ENCODE peak calls at places on chromosomes 11 and 22, in six cellular contexts. One of them, this sample, is unnamed.

GRCh38 chr11:35030716-35031213 is 108.2 kb upstream of the CD44 start:
- DNase-seq in HCT116: peak
- DNase-seq in heart left ventricle: peak
- DNase-seq in substantia nigra: no peak
- DNase-seq in astrocyte: peak
- DNase-seq in fibroblast of lung: peak
- DNase-seq in this sample: peak

GRCh38 chr22:21606775-21607174 is 23.0 kb downstream of the YDJC start:
- DNase-seq in heart left ventricle: no peak
- DNase-seq in astrocyte: no peak
- DNase-seq in fibroblast of lung: no peak
- DNase-seq in substantia nigra: no peak
- DNase-seq in HCT116: no peak
- DNase-seq in this sample: no peak

GRCh38 chr11:66011239-66011784 is 496 bp upstream of the CST6 start:
- DNase-seq in astrocyte: peak
- DNase-seq in heart left ventricle: no peak
- DNase-seq in fibroblast of lung: no peak
- DNase-seq in HCT116: peak
- DNase-seq in substantia nigra: no peak
- DNase-seq in this sample: peak

GRCh38 chr11:78933361-78933760 is 358.7 kb upstream of the NARS2 start:
- DNase-seq in heart left ventricle: no peak
- DNase-seq in fibroblast of lung: no peak
- DNase-seq in substantia nigra: no peak
- DNase-seq in astrocyte: no peak
- DNase-seq in HCT116: no peak
- DNase-seq in this sample: no peak

GRCh38 chr11:92765965-92766371 is 203.5 kb upstream of the MTNR1B start:
- DNase-seq in HCT116: no peak
- DNase-seq in fibroblast of lung: peak
- DNase-seq in substantia nigra: no peak
- DNase-seq in astrocyte: peak
- DNase-seq in heart left ventricle: no peak
- DNase-seq in this sample: peak

GRCh38 chr11:95886462-95886861 is 37.4 kb downstream of the MTMR2 start:
- DNase-seq in heart left ventricle: no peak
- DNase-seq in fibroblast of lung: no peak
- DNase-seq in astrocyte: no peak
- DNase-seq in substantia nigra: no peak
- DNase-seq in HCT116: no peak
- DNase-seq in this sample: no peak

GRCh38 chr11:73271936-73272679 is at the start of gene P2RY6:
- DNase-seq in substantia nigra: no peak
- DNase-seq in heart left ventricle: no peak
- DNase-seq in HCT116: no peak
- DNase-seq in astrocyte: peak
- DNase-seq in fibroblast of lung: peak
- DNase-seq in this sample: no peak

GRCh38 chr22:39215430-39216142 is 29.2 kb downstream of the PDGFB start:
- DNase-seq in HCT116: peak
- DNase-seq in fibroblast of lung: no peak
- DNase-seq in astrocyte: no peak
- DNase-seq in heart left ventricle: no peak
- DNase-seq in substantia nigra: no peak
- DNase-seq in this sample: no peak

GRCh38 chr11:113091578-113091844 is 130.3 kb downstream of the NCAM1 start:
- DNase-seq in heart left ventricle: no peak
- DNase-seq in astrocyte: no peak
- DNase-seq in substantia nigra: no peak
- DNase-seq in HCT116: no peak
- DNase-seq in fibroblast of lung: no peak
- DNase-seq in this sample: no peak

GRCh38 chr11:2890466-2891241 is 5.1 kb upstream of the CDKN1C start:
- DNase-seq in substantia nigra: no peak
- DNase-seq in fibroblast of lung: peak
- DNase-seq in astrocyte: no peak
- DNase-seq in HCT116: no peak
- DNase-seq in heart left ventricle: peak
- DNase-seq in this sample: no peak

GRCh38 chr11:122732342-122733300 is 77.1 kb downstream of the UBASH3B start:
- DNase-seq in heart left ventricle: no peak
- DNase-seq in astrocyte: no peak
- DNase-seq in substantia nigra: no peak
- DNase-seq in HCT116: no peak
- DNase-seq in fibroblast of lung: no peak
- DNase-seq in this sample: no peak

GRCh38 chr11:11081273-11081672 is 223.4 kb upstream of the ZBED5 start:
- DNase-seq in heart left ventricle: no peak
- DNase-seq in substantia nigra: no peak
- DNase-seq in HCT116: no peak
- DNase-seq in fibroblast of lung: no peak
- DNase-seq in astrocyte: no peak
- DNase-seq in this sample: no peak

GRCh38 chr11:67317365-67318238 is 14.3 kb downstream of the SSH3 start:
- DNase-seq in astrocyte: peak
- DNase-seq in fibroblast of lung: peak
- DNase-seq in HCT116: peak
- DNase-seq in substantia nigra: peak
- DNase-seq in heart left ventricle: peak
- DNase-seq in this sample: peak

GRCh38 chr11:33128739-33129138 is 32.5 kb downstream of the CSTF3 start:
- DNase-seq in astrocyte: no peak
- DNase-seq in fibroblast of lung: no peak
- DNase-seq in HCT116: no peak
- DNase-seq in heart left ventricle: no peak
- DNase-seq in substantia nigra: no peak
- DNase-seq in this sample: no peak
- H3K27ac ChIP-seq in astrocyte: no peak
- H3K27ac ChIP-seq in fibroblast of lung: no peak
- H3K27ac ChIP-seq in HCT116: no peak
- H3K27ac ChIP-seq in heart left ventricle: no peak
- H3K27ac ChIP-seq in substantia nigra: no peak
- H3K27ac ChIP-seq in this sample: no peak

DNA sequence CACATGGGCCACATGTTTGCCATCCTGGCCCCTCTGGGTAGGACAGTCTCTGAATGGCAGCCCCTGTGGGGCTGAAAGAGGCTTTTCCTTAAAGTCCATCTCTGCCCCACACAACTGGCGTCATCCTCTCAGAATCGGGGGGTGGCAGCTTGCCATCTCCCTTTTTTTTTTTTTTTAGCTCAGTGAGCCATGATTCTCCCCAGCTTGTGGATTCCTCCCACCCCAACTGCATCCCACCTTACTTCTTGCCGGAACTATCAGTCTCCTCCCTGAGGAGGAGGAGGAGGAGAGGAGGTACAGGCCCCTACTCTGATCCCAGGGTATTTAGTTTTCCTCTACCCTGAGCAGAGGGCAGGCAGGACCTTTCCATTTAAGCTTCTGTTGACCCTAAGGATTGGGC is 3.4 kb downstream of the DGKZ start:
- DNase-seq in astrocyte: no peak
- DNase-seq in fibroblast of lung: no peak
- DNase-seq in substantia nigra: no peak
- DNase-seq in heart left ventricle: no peak
- DNase-seq in HCT116: no peak
- DNase-seq in this sample: no peak
- H3K27ac ChIP-seq in astrocyte: no peak
- H3K27ac ChIP-seq in fibroblast of lung: no peak
- H3K27ac ChIP-seq in substantia nigra: peak
- H3K27ac ChIP-seq in heart left ventricle: no peak
- H3K27ac ChIP-seq in HCT116: no peak
- H3K27ac ChIP-seq in this sample: no peak

GRCh38 chr22:20298803-20299735 is 20.8 kb downstream of the DGCR6L start:
- DNase-seq in substantia nigra: peak
- DNase-seq in astrocyte: peak
- DNase-seq in fibroblast of lung: peak
- DNase-seq in HCT116: peak
- DNase-seq in heart left ventricle: peak
- DNase-seq in this sample: peak

GRCh38 chr22:20295262-20296064 is 24.4 kb downstream of the DGCR6L start:
- DNase-seq in substantia nigra: no peak
- DNase-seq in fibroblast of lung: no peak
- DNase-seq in HCT116: no peak
- DNase-seq in heart left ventricle: no peak
- DNase-seq in astrocyte: no peak
- DNase-seq in this sample: no peak

GRCh38 chr22:20296598-20296997 is 23.3 kb downstream of the DGCR6L start:
- DNase-seq in heart left ventricle: no peak
- DNase-seq in HCT116: no peak
- DNase-seq in substantia nigra: no peak
- DNase-seq in fibroblast of lung: peak
- DNase-seq in astrocyte: peak
- DNase-seq in this sample: no peak

GRCh38 chr22:20298110-20298802 is 21.6 kb downstream of the DGCR6L start:
- DNase-seq in fibroblast of lung: no peak
- DNase-seq in heart left ventricle: no peak
- DNase-seq in HCT116: no peak
- DNase-seq in substantia nigra: no peak
- DNase-seq in astrocyte: no peak
- DNase-seq in this sample: no peak

GRCh38 chr22:20297414-20298109 is 22.3 kb downstream of the DGCR6L start:
- DNase-seq in heart left ventricle: no peak
- DNase-seq in HCT116: no peak
- DNase-seq in substantia nigra: no peak
- DNase-seq in fibroblast of lung: no peak
- DNase-seq in astrocyte: no peak
- DNase-seq in this sample: no peak
- H3K27ac ChIP-seq in heart left ventricle: no peak
- H3K27ac ChIP-seq in HCT116: no peak
- H3K27ac ChIP-seq in substantia nigra: no peak
- H3K27ac ChIP-seq in fibroblast of lung: no peak
- H3K27ac ChIP-seq in astrocyte: no peak
- H3K27ac ChIP-seq in this sample: no peak

DNA sequence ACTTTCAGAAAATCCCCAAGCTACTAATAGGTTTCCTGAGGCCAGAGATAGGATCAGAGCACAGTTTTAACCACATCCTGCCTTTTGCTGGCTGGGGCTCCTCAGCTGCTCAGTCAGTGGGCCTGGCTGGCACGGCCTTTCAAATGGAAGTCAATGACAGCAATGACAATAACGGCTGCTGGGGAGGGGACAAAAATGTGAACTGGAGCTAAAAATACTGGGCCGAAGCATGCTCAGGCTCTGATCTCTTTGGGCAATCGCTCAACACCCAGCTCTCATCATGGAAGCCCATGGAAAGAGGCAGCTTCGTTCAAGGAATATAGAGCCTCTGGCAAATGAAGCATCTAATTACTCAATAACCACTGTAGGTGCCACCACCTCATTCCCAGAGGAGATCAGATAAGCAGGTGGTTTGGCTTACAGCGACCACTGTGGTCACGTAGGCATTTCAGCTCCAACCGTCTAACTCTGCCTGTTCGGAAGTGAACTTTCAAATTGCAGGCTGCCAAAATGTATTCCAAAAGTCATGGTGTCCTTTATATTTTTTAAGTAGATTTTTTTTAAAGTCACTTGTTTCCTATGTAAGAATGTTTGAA is 14.3 kb downstream of the WT1 start:
- DNase-seq in HCT116: no peak
- DNase-seq in heart left ventricle: peak
- DNase-seq in substantia nigra: no peak
- DNase-seq in fibroblast of lung: no peak
- DNase-seq in astrocyte: no peak
- DNase-seq in this sample: no peak
- H3K27ac ChIP-seq in HCT116: no peak
- H3K27ac ChIP-seq in heart left ventricle: peak
- H3K27ac ChIP-seq in substantia nigra: no peak
- H3K27ac ChIP-seq in fibroblast of lung: no peak
- H3K27ac ChIP-seq in astrocyte: no peak
- H3K27ac ChIP-seq in this sample: no peak

GRCh38 chr11:14622241-14622954 is 21.2 kb upstream of the PDE3B start:
- DNase-seq in HCT116: no peak
- DNase-seq in heart left ventricle: no peak
- DNase-seq in astrocyte: no peak
- DNase-seq in substantia nigra: no peak
- DNase-seq in fibroblast of lung: peak
- DNase-seq in this sample: no peak
- H3K27ac ChIP-seq in HCT116: no peak
- H3K27ac ChIP-seq in heart left ventricle: no peak
- H3K27ac ChIP-seq in astrocyte: no peak
- H3K27ac ChIP-seq in substantia nigra: no peak
- H3K27ac ChIP-seq in fibroblast of lung: no peak
- H3K27ac ChIP-seq in this sample: no peak

This sample was measured in brain microvascular endothelial cell.